ENCODE peak calls at places on chromosome 19, in seven cellular contexts. Y is A549, F is HCT116, J is H1, W is K562, I is HepG2, G is GM12878. B is an unnamed sample.

GRCh38 chr19:40091205-40092129 is 724 bp upstream of the ZNF780A start:
- DNase-seq in Y (no peak), F (no peak), J (no peak), W (no peak), I (no peak), G (no peak), B (no peak)

GRCh38 chr19:46297700-46298476 is 1.0 kb downstream of the HIF3A start:
- DNase-seq in Y (no peak), F (no peak), J (no peak), W (peak), I (no peak), G (no peak), B (no peak)

GRCh38 chr19:50051964-50052363 is 26.2 kb downstream of the ZNF473 start:
- DNase-seq in Y (no peak), F (no peak), J (no peak), W (no peak), I (no peak), G (no peak), B (no peak)

GRCh38 chr19:38564981-38565685 is 52.6 kb downstream of the MAP4K1 start:
- DNase-seq in Y (peak), F (no peak), J (no peak), W (no peak), I (no peak), G (no peak), B (no peak)

GRCh38 chr19:45403781-45404556 is 900 bp downstream of the PPP1R13L start:
- DNase-seq in Y (peak), F (no peak), J (no peak), W (peak), I (peak), G (no peak), B (no peak)

GRCh38 chr19:35767288-35768081 is 7.9 kb upstream of the ARHGAP33 start:
- DNase-seq in Y (no peak), F (no peak), J (no peak), W (no peak), I (peak), G (no peak), B (no peak)

GRCh38 chr19:10920781-10921180 is 7.7 kb downstream of the YIPF2 start:
- DNase-seq in Y (no peak), F (no peak), J (no peak), W (no peak), I (no peak), G (no peak), B (no peak)

GRCh38 chr19:35253316-35254286 is 4.8 kb downstream of the LSR start:
- DNase-seq in Y (no peak), F (no peak), J (no peak), W (no peak), I (peak), G (no peak), B (no peak)

GRCh38 chr19:4097501-4097900 is 26.4 kb downstream of the MAP2K2 start:
- DNase-seq in Y (no peak), F (no peak), J (no peak), W (no peak), I (no peak), G (no peak), B (no peak)

GRCh38 chr19:1227655-1228054 is 10.2 kb downstream of the CBARP start:
- DNase-seq in Y (no peak), F (peak), J (no peak), W (no peak), I (no peak), G (no peak), B (no peak)

GRCh38 chr19:10808937-10809655 is 26.9 kb downstream of the TMED1 start:
- DNase-seq in Y (peak), F (peak), J (no peak), W (peak), I (no peak), G (no peak), B (peak)

GRCh38 chr19:13796301-13797057 is 1.2 kb downstream of the ZSWIM4 start:
- DNase-seq in Y (peak), F (peak), J (no peak), W (no peak), I (peak), G (no peak), B (peak)

GRCh38 chr19:10922638-10923014 is 5.8 kb downstream of the YIPF2 start:
- DNase-seq in Y (no peak), F (no peak), J (no peak), W (no peak), I (no peak), G (no peak), B (no peak)

GRCh38 chr19:45766293-45766918 is 2.6 kb downstream of the SIX5 start:
- DNase-seq in Y (no peak), F (no peak), J (no peak), W (no peak), I (no peak), G (no peak), B (no peak)

GRCh38 chr19:48218964-48219363 is 36.7 kb downstream of the CARD8 start:
- DNase-seq in Y (no peak), F (no peak), J (no peak), W (no peak), I (no peak), G (no peak), B (peak)

GRCh38 chr19:30419581-30420180 is 47.5 kb downstream of the ZNF536 start:
- DNase-seq in Y (no peak), F (no peak), J (no peak), W (no peak), I (no peak), G (no peak), B (no peak)
- TF ChIP-seq CEBPB in Y (no peak), F (no peak), J (no peak), W (no peak), I (no peak), G (no peak), B (no peak)

GRCh38 chr19:55000761-55001160 is 34.6 kb downstream of the NLRP2 start:
- DNase-seq in Y (no peak), F (no peak), J (no peak), W (no peak), I (no peak), G (no peak), B (no peak)

DNA sequence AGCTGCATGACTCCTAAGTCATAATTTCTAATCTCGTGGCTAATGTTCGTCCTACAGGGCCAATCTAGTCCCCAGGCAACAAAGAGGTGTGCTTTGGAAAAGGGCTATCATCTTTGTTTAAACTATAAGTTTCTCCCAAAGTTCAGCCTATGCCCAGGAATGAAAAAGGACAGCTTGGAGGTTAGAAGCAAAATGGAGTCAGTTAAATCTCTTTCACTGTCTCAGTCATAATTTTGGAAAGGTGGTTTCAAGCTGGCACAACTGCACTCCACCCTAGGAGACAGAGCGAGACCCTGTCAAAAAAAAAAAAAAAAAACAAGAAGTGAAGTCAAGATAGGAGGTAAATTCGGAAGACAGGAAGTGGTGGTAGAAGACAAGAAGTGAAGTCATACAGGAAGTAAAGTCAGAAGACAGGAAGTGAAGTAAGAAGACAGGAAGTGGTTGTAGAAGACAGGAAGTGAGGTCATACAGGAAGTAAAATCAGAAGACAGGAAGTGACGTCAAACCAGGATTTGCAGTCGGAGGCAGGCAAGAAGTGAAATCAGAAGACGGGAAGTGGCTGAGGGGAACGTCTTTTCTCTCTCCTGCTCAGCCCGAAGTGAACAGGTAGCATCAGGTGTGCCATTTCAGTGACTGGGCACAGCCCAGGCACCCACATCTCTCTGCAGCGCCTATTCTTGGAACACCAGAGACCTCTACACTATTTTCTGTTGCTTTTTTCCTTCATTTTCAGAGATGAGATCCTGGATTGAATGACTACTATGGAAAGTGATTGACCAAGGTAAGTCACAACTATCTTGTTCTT is 32.2 kb downstream of the GP6 start:
- DNase-seq in Y (peak), F (peak), J (no peak), W (peak), I (peak), G (peak), B (no peak)
- TF ChIP-seq CEBPB in Y (no peak), F (no peak), J (peak), W (peak), I (no peak), G (no peak), B (no peak)

DNA sequence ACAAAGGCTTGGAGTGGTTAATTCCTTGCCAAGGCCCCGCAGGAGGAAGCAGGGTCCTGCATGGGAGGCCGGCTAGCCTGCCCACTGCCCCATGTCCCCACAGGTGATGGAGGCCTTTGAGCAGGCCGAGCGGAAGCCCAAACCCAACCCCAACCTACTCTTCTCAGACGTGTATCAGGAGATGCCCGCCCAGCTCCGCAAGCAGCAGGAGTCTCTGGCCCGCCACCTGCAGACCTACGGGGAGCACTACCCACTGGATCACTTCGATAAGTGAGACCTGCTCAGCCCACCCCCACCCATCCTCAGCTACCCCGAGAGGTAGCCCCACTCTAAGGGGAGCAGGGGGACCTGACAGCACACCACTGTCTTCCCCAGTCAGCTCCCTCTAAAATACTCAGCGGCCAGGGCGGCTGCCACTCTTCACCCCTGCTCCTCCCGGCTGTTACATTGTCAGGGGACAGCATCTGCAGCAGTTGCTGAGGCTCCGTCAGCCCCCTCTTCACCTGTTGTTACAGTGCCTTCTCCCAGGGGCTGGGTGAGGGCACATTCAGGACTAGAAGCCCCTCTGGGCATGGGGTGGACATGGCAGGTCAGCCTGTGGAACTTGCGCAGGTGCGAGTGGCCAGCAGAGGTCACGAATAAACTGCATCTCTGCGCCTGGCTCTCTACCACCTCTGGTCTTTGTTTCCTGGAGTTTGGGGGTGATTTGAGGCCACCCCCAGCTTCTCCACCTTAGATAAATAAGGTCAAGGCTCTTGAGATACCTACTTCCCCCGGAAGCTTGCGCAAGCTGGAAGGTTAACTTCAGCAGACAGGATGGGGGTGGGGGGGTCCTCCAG is 2.6 kb downstream of the B3GNT8 start:
- DNase-seq in Y (no peak), F (no peak), J (no peak), W (peak), I (no peak), G (no peak), B (no peak)
- TF ChIP-seq CEBPB in Y (no peak), F (no peak), J (no peak), W (peak), I (peak), G (no peak), B (no peak)

GRCh38 chr19:2653717-2654584 is 48.5 kb downstream of the GNG7 start:
- DNase-seq in Y (no peak), F (no peak), J (no peak), W (no peak), I (no peak), G (no peak), B (no peak)
- TF ChIP-seq CEBPB in Y (no peak), F (no peak), J (no peak), W (no peak), I (no peak), G (no peak), B (no peak)

GRCh38 chr19:54436561-54437229 is 12.3 kb upstream of the LENG8 start:
- DNase-seq in Y (no peak), F (no peak), J (no peak), W (no peak), I (no peak), G (no peak), B (no peak)

GRCh38 chr19:54440641-54441040 is 8.4 kb upstream of the LENG8 start:
- DNase-seq in Y (no peak), F (no peak), J (no peak), W (no peak), I (no peak), G (no peak), B (no peak)

GRCh38 chr19:54436031-54436523 is 12.9 kb upstream of the LENG8 start:
- DNase-seq in Y (no peak), F (no peak), J (no peak), W (no peak), I (no peak), G (no peak), B (no peak)

GRCh38 chr19:54435551-54436016 is 13.4 kb upstream of the LENG8 start:
- DNase-seq in Y (no peak), F (no peak), J (no peak), W (no peak), I (no peak), G (no peak), B (no peak)

DNA sequence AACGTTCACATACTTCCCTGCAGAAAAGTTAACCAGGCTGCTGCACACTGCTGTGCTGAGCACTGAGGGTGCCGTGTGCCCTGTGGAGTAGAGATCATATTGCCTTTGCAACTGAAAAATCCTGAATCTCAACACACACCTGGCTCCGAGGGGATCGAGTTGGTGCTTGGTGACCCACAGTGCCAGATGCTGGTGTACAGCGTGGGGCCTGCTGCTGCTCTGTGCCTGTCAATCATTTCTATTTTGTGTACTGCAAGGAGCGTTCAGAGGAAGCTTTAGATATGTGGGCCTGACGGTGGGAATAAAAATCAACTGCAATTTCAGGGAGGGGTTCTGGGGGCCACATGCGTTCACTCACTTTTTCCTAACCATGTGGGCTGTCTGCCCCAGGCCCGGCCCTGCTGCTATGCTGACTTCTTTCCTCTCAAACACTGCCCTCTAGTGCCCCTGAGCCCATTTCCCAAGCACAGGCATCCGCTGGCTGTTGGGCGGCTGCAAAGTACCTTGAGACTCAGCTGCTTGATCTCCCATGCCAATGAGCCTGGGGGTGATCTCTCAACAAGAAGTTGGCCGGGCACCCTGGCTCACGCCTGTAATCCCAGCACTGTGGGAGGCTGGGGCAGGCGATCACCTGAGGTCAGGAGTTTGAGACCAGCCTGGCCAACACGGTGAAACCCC is 9.7 kb upstream of the LENG8 start:
- DNase-seq in Y (peak), F (no peak), J (no peak), W (peak), I (peak), G (no peak), B (no peak)
- TF ChIP-seq CEBPB in Y (no peak), F (no peak), J (no peak), W (no peak), I (no peak), G (no peak), B (no peak)

DNA sequence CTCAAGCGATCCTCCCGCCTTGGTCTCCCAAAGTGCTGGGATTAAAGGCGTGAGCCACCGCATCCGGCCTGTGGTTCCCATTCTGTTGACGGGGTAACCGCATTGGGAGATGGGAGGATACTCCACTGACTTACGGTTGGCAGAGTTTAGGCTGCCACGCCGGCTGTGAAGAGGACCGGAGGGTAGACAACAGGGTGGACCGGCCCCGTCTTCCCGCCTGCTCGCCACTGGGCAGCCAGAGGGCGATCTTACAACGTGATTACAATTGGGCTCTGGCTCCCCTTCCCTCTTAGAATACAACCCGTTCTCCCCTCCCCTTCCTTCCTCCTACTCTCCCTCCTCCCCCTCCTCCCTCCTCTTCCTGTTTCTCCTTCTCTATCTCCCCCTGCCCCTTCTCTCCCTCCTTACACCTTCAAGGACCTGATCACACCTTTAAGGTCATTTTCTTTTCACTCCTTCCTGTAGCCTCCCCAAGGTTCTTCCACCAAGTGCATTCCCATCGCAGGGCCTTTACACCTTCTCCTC is 957 bp upstream of the CCDC194 start:
- DNase-seq in Y (peak), F (peak), J (peak), W (peak), I (no peak), G (no peak), B (peak)
- TF ChIP-seq CEBPB in Y (no peak), F (no peak), J (no peak), W (no peak), I (no peak), G (no peak), B (no peak)

DNA sequence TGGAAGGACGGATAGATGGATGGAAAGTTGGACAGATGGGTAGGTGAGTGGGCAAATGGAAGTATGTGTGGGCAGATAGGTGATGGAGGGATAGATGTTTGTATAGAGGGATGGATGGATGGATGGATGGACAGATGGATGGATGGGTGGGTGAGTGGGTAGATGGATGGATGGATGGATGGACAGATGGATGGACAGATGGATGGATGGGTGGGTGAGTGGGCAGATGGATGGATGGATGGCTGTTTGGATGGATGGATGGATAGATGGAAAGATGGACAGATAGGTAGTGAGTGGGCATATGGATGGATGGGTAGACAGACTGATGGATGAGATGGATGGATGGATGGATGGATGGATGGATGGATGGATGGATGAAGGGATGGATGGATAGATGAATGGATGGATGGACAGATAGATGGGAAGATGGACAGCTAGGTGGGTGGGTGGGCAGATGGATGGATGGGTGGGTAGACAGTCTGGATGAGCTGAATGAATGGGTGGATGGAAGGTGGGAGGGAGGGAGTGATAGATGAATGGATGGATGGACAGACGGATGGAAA is 74.9 kb upstream of the KCTD15 start:
- DNase-seq in Y (no peak), F (no peak), J (no peak), W (no peak), I (no peak), G (no peak), B (no peak)
- TF ChIP-seq CEBPB in Y (no peak), F (no peak), J (no peak), W (no peak), I (no peak), G (no peak), B (no peak)

B was measured in IMR-90.